ENCODE peak calls at places on chromosomes 7 and 10, in five cellular contexts. M is A549, G is IMR-90, O is HepG2, L is GM12878. F is an unnamed sample.

GRCh38 chr7:50142421-50143113 is 49.5 kb upstream of the ZPBP start:
- DNase-seq in O (peak; percentile 12), L (peak; percentile 24), G (peak; percentile 21), M (peak; percentile 40), F (peak; percentile 36)

GRCh38 chr7:55573526-55573925 is 1.2 kb upstream of the VOPP1 start:
- DNase-seq in O (no peak), M (no peak), G (peak; percentile 55), L (no peak), F (no peak)

GRCh38 chr7:26061340-26062239 is 90.4 kb upstream of the NFE2L3 start:
- DNase-seq in M (peak; percentile 59), L (peak; percentile 37), G (peak; percentile 7), O (peak; percentile 62), F (peak; percentile 80)

GRCh38 chr7:41257660-41258059 is 445.2 kb downstream of the INHBA start:
- DNase-seq in G (no peak), L (no peak), O (no peak), M (no peak), F (no peak)

GRCh38 chr10:58299580-58299979 is 30.6 kb downstream of the CISD1 start:
- DNase-seq in M (peak; percentile 68), L (no peak), G (peak; percentile 57), O (peak; percentile 71), F (peak; percentile 38)

GRCh38 chr10:124560377-124560776 is 98.8 kb downstream of the LHPP start:
- DNase-seq in M (no peak), O (no peak), G (peak; percentile 62), L (no peak), F (no peak)

GRCh38 chr10:35635576-35635975 is 6.5 kb downstream of the FZD8 start:
- DNase-seq in G (peak; percentile 74), L (peak; percentile 20), M (peak; percentile 77), O (peak; percentile 66), F (peak; percentile 57)

GRCh38 chr7:106770191-106770590 is 94.9 kb upstream of the PIK3CG start:
- DNase-seq in L (no peak), O (no peak), M (peak; percentile 69), G (peak; percentile 96), F (peak; percentile 35)

GRCh38 chr7:134886353-134887057 is 99.8 kb upstream of the AGBL3 start:
- DNase-seq in M (no peak), O (peak; percentile 21), L (no peak), G (peak; percentile 80), F (no peak)

GRCh38 chr10:43969506-43969905 is 320.8 kb upstream of the ZNF32 start:
- DNase-seq in O (no peak), M (no peak), L (no peak), G (no peak), F (no peak)

GRCh38 chr10:60816624-60817023 is 38.3 kb downstream of the CDK1 start:
- DNase-seq in M (peak; percentile 84), G (peak; percentile 90), L (peak; percentile 26), O (peak; percentile 71), F (peak; percentile 64)

GRCh38 chr7:101940830-101941229 is 123.4 kb downstream of the CUX1 start:
- DNase-seq in G (no peak), M (peak; percentile 57), O (no peak), L (no peak), F (no peak)

GRCh38 chr10:13816195-13816926 is 229.6 kb downstream of the PRPF18 start:
- DNase-seq in G (peak; percentile 95), M (no peak), L (no peak), O (no peak), F (no peak)

GRCh38 chr7:20301311-20301939 is 29.3 kb upstream of the ITGB8 start:
- DNase-seq in M (peak; percentile 10), O (no peak), G (peak; percentile 75), L (no peak), F (no peak)

GRCh38 chr10:105370697-105371096 is 729.6 kb downstream of the SORCS3 start:
- DNase-seq in O (no peak), M (no peak), G (no peak), L (no peak), F (no peak)

GRCh38 chr7:5692112-5692844 is 89.2 kb downstream of the RNF216 start:
- DNase-seq in O (peak; percentile 71), L (no peak), M (peak; percentile 86), G (peak; percentile 98), F (no peak)

GRCh38 chr10:13924020-13924725 is 337.4 kb downstream of the PRPF18 start:
- DNase-seq in M (no peak), G (peak; percentile 96), O (no peak), L (no peak), F (no peak)

GRCh38 chr7:12754179-12754578 is 66.7 kb downstream of the ARL4A start:
- DNase-seq in L (no peak), M (no peak), O (no peak), G (peak; percentile 16), F (no peak)

GRCh38 chr10:79059859-79060379 is 8.8 kb upstream of the ZMIZ1 start:
- DNase-seq in O (peak; percentile 86), M (no peak), L (no peak), G (no peak), F (no peak)

GRCh38 chr10:116926426-116926825 is 77.1 kb downstream of the ENO4 start:
- DNase-seq in L (no peak), G (no peak), M (no peak), O (no peak), F (no peak)

GRCh38 chr7:47497367-47498096 is 84.4 kb downstream of the TNS3 start:
- DNase-seq in O (no peak), L (peak; percentile 52), G (no peak), M (no peak), F (no peak)

GRCh38 chr10:114538544-114538906 is 119.5 kb downstream of the ABLIM1 start:
- DNase-seq in G (no peak), O (no peak), M (no peak), L (no peak), F (no peak)

GRCh38 chr7:1787241-1787640 is 117.2 kb downstream of the ELFN1 start:
- DNase-seq in L (no peak), G (no peak), M (no peak), O (no peak), F (no peak)

DNA sequence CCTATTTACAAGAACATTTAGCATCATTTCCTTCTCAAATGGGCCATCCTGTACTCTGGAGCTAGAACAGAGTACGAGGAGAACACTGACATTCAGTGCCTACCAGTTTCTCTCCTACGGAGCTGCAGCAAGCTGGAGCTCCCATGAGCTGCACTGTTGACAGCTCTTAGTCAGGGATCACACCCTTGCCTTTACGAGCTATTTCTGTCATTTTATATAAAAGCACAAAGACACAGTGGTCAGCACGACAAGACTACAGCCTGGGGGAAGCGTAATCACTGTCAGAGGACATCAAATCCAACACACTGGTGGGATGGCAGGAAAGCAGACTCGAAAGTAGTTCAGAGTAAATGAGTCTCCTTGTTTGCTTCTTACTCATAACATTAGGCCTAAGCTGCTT is 2.7 kb downstream of the CDCA7L start:
- DNase-seq in O (no peak), G (no peak), L (no peak), M (no peak), F (no peak)
- TF ChIP-seq RAD21 in O (no peak), G (no peak), L (no peak), M (no peak), F (no peak)

GRCh38 chr7:100065452-100066186 is 15.9 kb downstream of the ZNF3 start:
- DNase-seq in M (no peak), L (no peak), G (peak; percentile 70), O (no peak), F (no peak)
- TF ChIP-seq RAD21 in M (no peak), L (no peak), G (no peak), O (no peak), F (no peak)

GRCh38 chr7:131959106-131959812 is 402.8 kb upstream of the PODXL start:
- DNase-seq in M (no peak), G (no peak), L (no peak), O (no peak), F (no peak)
- TF ChIP-seq RAD21 in M (no peak), G (no peak), L (no peak), O (no peak), F (no peak)

GRCh38 chr10:29586509-29586908 is 48.3 kb downstream of the SVIL start:
- DNase-seq in M (no peak), L (no peak), G (no peak), O (no peak), F (no peak)

GRCh38 chr10:29583674-29584073 is 51.1 kb downstream of the SVIL start:
- DNase-seq in M (no peak), L (no peak), O (no peak), G (peak; percentile 60), F (no peak)

GRCh38 chr10:29588640-29589421 is 45.9 kb downstream of the SVIL start:
- DNase-seq in O (no peak), M (no peak), G (peak; percentile 55), L (no peak), F (no peak)

GRCh38 chr10:29584436-29584835 is 50.3 kb downstream of the SVIL start:
- DNase-seq in G (no peak), L (no peak), M (no peak), O (no peak), F (no peak)

DNA sequence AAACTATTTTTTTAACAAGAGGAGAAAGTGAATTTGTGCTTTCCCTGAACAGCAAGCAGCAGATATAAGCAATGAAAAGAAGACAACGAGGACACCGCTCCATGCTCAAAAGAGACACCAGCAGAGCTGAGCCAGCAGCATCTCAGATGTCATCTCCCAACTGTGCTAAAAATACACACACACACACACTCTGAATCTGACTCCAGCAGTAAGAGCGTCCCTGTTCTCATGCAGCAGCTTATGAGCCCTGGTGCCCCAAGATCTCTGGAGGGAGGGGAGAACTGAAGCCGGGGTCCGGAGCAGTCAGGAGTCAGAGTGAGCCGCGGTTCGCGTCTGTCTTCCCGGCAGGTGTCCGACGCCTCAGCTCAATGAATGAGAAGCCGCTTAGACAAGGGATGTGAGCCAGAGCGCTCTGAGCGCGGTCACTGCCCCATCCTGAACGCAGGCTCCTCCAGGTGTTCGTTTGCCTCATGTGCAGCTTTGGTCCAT is 49.2 kb downstream of the SVIL start:
- DNase-seq in L (no peak), M (peak; percentile 49), O (no peak), G (peak; percentile 28), F (no peak)
- TF ChIP-seq RAD21 in L (no peak), M (no peak), O (no peak), G (no peak), F (no peak)

GRCh38 chr10:107771066-107771465 is 606.6 kb upstream of the SORCS1 start:
- DNase-seq in M (no peak), G (no peak), O (no peak), L (no peak), F (no peak)

GRCh38 chr10:107767185-107767584 is 602.7 kb upstream of the SORCS1 start:
- DNase-seq in L (no peak), G (no peak), O (no peak), M (no peak), F (no peak)
- TF ChIP-seq RAD21 in L (no peak), G (no peak), O (no peak), M (no peak), F (no peak)

F was measured in HCT116.